ENCODE peak calls at places on chromosomes 5 and 9, in ten cellular contexts. G is brain microvascular endothelial cell, Q is left ventricle myocardium inferior, O is pancreas, M is esophagus squamous epithelium, C is fibroblast of lung, W is AG04450, Y is IMR-90, K is HCT116, J is sigmoid colon. F is an unnamed sample.
A peak's percentile ranks its signal among the peaks of the same experiment; 100 is the strongest.

GRCh38 chr5:108753331-108753730 is 5.6 kb downstream of the FER start:
- DNase-seq in G (no peak), Q (no peak), O (no peak), M (no peak), C (no peak), W (no peak), Y (no peak), K (no peak), J (no peak), F (no peak)

GRCh38 chr9:130442746-130443455 is 1.9 kb upstream of the ASS1 start:
- DNase-seq in G (no peak), Q (no peak), O (no peak), M (no peak), C (no peak), W (no peak), Y (no peak), K (no peak), J (no peak), F (no peak)

GRCh38 chr5:124996764-124997077 is 250.3 kb upstream of the ZNF608 start:
- DNase-seq in G (peak; percentile 55), Q (no peak), O (no peak), M (no peak), C (no peak), W (no peak), Y (peak; percentile 56), K (no peak), J (no peak), F (no peak)

GRCh38 chr5:156326718-156327259 is at the start of gene SGCD:
- DNase-seq in G (peak; percentile 26), Q (peak; percentile 71), O (peak; percentile 2), M (no peak), C (peak; percentile 89), W (peak; percentile 55), Y (peak; percentile 90), K (no peak), J (peak; percentile 86), F (peak; percentile 67)

GRCh38 chr5:159819671-159820411 is 96.4 kb upstream of the ADRA1B start:
- DNase-seq in G (no peak), Q (peak; percentile 72), O (no peak), M (no peak), C (peak; percentile 92), W (no peak), Y (no peak), K (no peak), J (peak; percentile 93), F (peak; percentile 35)

GRCh38 chr5:39215857-39216256 is 3.5 kb downstream of the FYB1 start:
- DNase-seq in G (no peak), Q (no peak), O (no peak), M (no peak), C (no peak), W (no peak), Y (no peak), K (no peak), J (no peak), F (no peak)

GRCh38 chr5:137635521-137635921 is 100.4 kb downstream of the KLHL3 start:
- DNase-seq in G (no peak), Q (no peak), O (no peak), M (no peak), C (no peak), W (no peak), Y (peak; percentile 4), K (no peak), J (no peak), F (no peak)

GRCh38 chr5:134240421-134240962 is 14.6 kb upstream of the PPP2CA start:
- DNase-seq in G (peak; percentile 77), Q (no peak), O (peak; percentile 26), M (no peak), C (peak; percentile 86), W (peak; percentile 61), Y (peak; percentile 90), K (no peak), J (no peak), F (no peak)

GRCh38 chr9:121946465-121946864 is 146.6 kb downstream of the TTLL11 start:
- DNase-seq in G (no peak), Q (no peak), O (no peak), M (no peak), C (no peak), W (no peak), Y (no peak), K (no peak), J (no peak), F (no peak)

GRCh38 chr5:150441813-150442698 is 7.5 kb downstream of the RPS14 start:
- DNase-seq in G (no peak), Q (no peak), O (no peak), M (no peak), C (no peak), W (no peak), Y (no peak), K (no peak), J (no peak), F (peak; percentile 32)

GRCh38 chr5:63262191-63262981 is 683.8 kb downstream of the LRRC70 start:
- DNase-seq in G (no peak), Q (no peak), O (no peak), M (no peak), C (peak; percentile 85), W (no peak), Y (peak; percentile 44), K (no peak), J (no peak), F (no peak)

GRCh38 chr9:85740821-85741111 is 988 bp downstream of the AGTPBP1 start:
- DNase-seq in G (peak; percentile 24), Q (no peak), O (no peak), M (no peak), C (peak; percentile 34), W (no peak), Y (peak; percentile 7), K (no peak), J (no peak), F (no peak)

DNA sequence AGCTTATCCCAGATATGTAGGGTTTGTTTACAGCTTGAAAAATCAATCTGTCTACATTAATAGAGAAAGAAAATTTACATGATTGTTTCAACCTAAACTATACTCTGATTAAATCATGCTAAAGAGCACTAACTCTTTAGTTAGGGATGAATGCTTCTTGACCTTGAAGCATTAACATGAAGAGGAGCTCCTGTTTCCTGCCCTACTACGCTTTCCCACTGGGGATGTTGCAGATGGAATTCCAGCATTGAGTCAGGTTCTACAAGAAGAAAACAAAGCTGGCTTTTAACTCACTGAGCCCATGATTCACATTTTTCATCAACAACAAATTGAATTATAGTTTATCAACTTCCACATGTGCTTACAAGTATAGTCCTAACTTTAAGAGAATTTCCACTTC is 471.3 kb downstream of the TMEM232 start:
- DNase-seq in G (no peak), Q (no peak), O (no peak), M (no peak), C (no peak), W (no peak), Y (no peak), K (no peak), J (no peak), F (no peak)
- H3K27ac ChIP-seq in G (no peak overlapping the region), Q (no peak overlapping the region), O (no peak overlapping the region), M (no peak overlapping the region), C (no peak overlapping the region), W (no peak overlapping the region), Y (no peak overlapping the region), K (no peak overlapping the region), J (no peak overlapping the region), F (no peak overlapping the region)

GRCh38 chr9:131578016-131578415 is 32.7 kb downstream of the PRRT1B start:
- DNase-seq in G (no peak), Q (no peak), O (no peak), M (no peak), C (no peak), W (no peak), Y (no peak), K (no peak), J (no peak), F (no peak)

GRCh38 chr9:131575946-131576853 is 30.9 kb downstream of the PRRT1B start:
- DNase-seq in G (no peak), Q (no peak), O (no peak), M (no peak), C (no peak), W (no peak), Y (no peak), K (no peak), J (no peak), F (no peak)

GRCh38 chr9:131578778-131579504 is 33.6 kb downstream of the PRRT1B start:
- DNase-seq in G (no peak), Q (no peak), O (no peak), M (no peak), C (no peak), W (no peak), Y (no peak), K (no peak), J (peak; percentile 58), F (no peak)

GRCh38 chr9:131575121-131575640 is 29.9 kb downstream of the PRRT1B start:
- DNase-seq in G (no peak), Q (no peak), O (no peak), M (no peak), C (no peak), W (no peak), Y (no peak), K (no peak), J (no peak), F (no peak)

DNA sequence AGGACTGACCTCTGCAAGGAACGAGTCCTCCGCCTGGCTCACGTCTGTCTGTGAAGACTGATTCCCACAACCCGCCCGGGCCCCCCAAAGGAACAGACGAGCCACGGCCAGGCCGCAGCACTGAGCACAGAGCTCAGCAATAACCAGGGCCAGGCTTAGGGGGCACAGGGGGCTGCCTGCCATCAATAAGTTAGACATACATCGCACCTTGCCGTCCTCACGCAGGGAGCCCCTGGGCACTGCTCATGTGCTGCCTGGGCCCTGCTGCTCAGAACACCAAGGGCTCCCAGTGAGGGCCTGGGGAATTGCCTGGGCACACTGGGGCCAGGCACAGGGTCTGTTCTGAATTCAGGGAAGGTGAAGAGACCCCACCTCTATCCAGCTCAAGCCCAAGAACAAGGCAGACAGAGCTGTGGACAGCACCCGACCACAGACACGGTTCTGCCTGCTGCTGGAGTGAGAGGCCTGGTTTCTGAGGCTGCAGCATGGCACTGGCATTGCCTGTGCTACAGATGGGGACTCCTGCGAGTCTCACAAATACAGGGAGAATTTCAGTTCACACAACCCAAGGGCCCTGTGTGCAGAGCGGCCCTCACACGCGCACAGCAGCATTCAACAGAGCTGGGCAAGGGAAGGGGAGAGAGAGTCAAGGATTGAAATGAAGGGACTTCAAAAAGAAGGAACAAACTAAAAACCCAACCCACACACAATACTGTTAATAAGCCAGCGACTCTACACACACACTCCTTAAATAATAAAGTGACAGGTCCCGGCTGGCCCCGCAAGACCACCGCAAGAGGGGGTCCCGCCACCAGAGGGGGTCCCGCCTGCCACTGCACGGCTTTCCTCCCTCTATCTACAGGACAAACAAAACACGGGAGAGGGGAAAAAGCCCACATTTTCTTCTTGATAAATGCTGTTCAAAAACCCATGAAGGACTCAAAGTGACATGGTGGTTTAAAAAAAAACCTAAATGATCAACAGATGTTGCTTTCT is 32.0 kb downstream of the PRRT1B start:
- DNase-seq in G (no peak), Q (no peak), O (no peak), M (no peak), C (no peak), W (no peak), Y (no peak), K (no peak), J (no peak), F (no peak)
- TF ChIP-seq CTCF in G (no peak), Q (no peak), O (no peak), M (no peak), C (no peak), W (no peak), Y (no peak), K (no peak), J (no peak), F (no peak)

GRCh38 chr5:107631805-107632362 is 38.9 kb downstream of the EFNA5 start:
- DNase-seq in G (no peak), Q (no peak), O (no peak), M (no peak), C (no peak), W (no peak), Y (no peak), K (no peak), J (no peak), F (no peak)
- H3K27me3 ChIP-seq in G (no peaks in the 10 kb centered on the region), Q (no peaks in the 10 kb centered on the region), O (no peaks in the 10 kb centered on the region), M (no peaks in the 10 kb centered on the region), C (no peaks in the 10 kb centered on the region), W (no peaks in the 10 kb centered on the region), Y (no peaks in the 10 kb centered on the region), K (no peaks in the 10 kb centered on the region), J (no peaks in the 10 kb centered on the region), F (no peaks in the 10 kb centered on the region)

GRCh38 chr9:17521456-17521855 is 57.4 kb upstream of the SH3GL2 start:
- DNase-seq in G (no peak), Q (no peak), O (no peak), M (no peak), C (no peak), W (no peak), Y (no peak), K (no peak), J (no peak), F (no peak)
- H3K27ac ChIP-seq in G (no peak overlapping the region), Q (no peak overlapping the region), O (no peak overlapping the region), M (no peak overlapping the region), C (no peak overlapping the region), W (no peak overlapping the region), Y (no peak overlapping the region), K (no peak overlapping the region), J (no peak overlapping the region), F (no peak overlapping the region)

F was measured in heart right ventricle.